ENCODE peak calls at places on chromosomes 11 and 22, in eight cellular contexts. X is testis, Z is tibial nerve, B is endothelial cell of umbilical vein, H is right lobe of liver, M is A549, D is IMR-90, Y is ovary. W is an unnamed sample.

GRCh38 chr11:44002191-44003093 is 45.3 kb upstream of the ACCSL start:
- DNase-seq in X (peak; percentile 13), Z (no peak), B (no peak), H (peak; percentile 18), M (no peak), D (no peak), Y (no peak), W (no peak)

GRCh38 chr22:19808873-19809478 is 45.7 kb downstream of the GNB1L start:
- DNase-seq in X (no peak), Z (no peak), B (no peak), H (peak; percentile 81), M (no peak), D (no peak), Y (peak; percentile 8), W (peak; percentile 34)

GRCh38 chr11:19276859-19277808 is 36.4 kb upstream of the E2F8 start:
- DNase-seq in X (no peak), Z (no peak), B (no peak), H (peak; percentile 55), M (peak; percentile 49), D (no peak), Y (no peak), W (peak; percentile 61)

GRCh38 chr22:31987180-31987579 is 42.8 kb downstream of the YWHAH start:
- DNase-seq in X (no peak), Z (no peak), B (no peak), H (no peak), M (no peak), D (no peak), Y (no peak), W (peak; percentile 61)

GRCh38 chr11:65609236-65609635 is 4.8 kb downstream of the MAP3K11 start:
- DNase-seq in X (no peak), Z (no peak), B (no peak), H (no peak), M (no peak), D (no peak), Y (no peak), W (no peak)

GRCh38 chr11:86816251-86816726 is 15.9 kb downstream of the PRSS23 start:
- DNase-seq in X (no peak), Z (no peak), B (peak; percentile 93), H (no peak), M (no peak), D (peak; percentile 58), Y (no peak), W (no peak)

GRCh38 chr22:36238348-36239149 is 778 bp downstream of the APOL2 start:
- DNase-seq in X (peak; percentile 49), Z (no peak), B (peak; percentile 53), H (peak; percentile 67), M (no peak), D (no peak), Y (peak; percentile 52), W (no peak)

GRCh38 chr11:96123301-96123700 is 199.4 kb upstream of the MTMR2 start:
- DNase-seq in X (no peak), Z (no peak), B (no peak), H (no peak), M (no peak), D (no peak), Y (no peak), W (no peak)

GRCh38 chr11:122697636-122698167 is 42.2 kb downstream of the UBASH3B start:
- DNase-seq in X (no peak), Z (no peak), B (no peak), H (no peak), M (peak; percentile 28), D (peak; percentile 84), Y (no peak), W (peak; percentile 77)

GRCh38 chr22:37905534-37906363 is at the start of gene MICALL1:
- DNase-seq in X (peak; percentile 69), Z (peak; percentile 50), B (peak; percentile 69), H (peak; percentile 82), M (peak; percentile 51), D (peak; percentile 67), Y (peak; percentile 71), W (peak; percentile 87)

GRCh38 chr22:35938226-35938625 is 90.4 kb downstream of the RBFOX2 start:
- DNase-seq in X (no peak), Z (no peak), B (no peak), H (no peak), M (no peak), D (no peak), Y (no peak), W (no peak)

GRCh38 chr22:20068640-20069039 is 11.4 kb upstream of the DGCR8 start:
- DNase-seq in X (no peak), Z (no peak), B (no peak), H (no peak), M (no peak), D (no peak), Y (no peak), W (no peak)

GRCh38 chr22:37716708-37717107 is 19.9 kb downstream of the TRIOBP start:
- DNase-seq in X (no peak), Z (no peak), B (no peak), H (no peak), M (no peak), D (peak; percentile 33), Y (no peak), W (no peak)

GRCh38 chr11:113670830-113671215 is 35.3 kb downstream of the TMPRSS5 start:
- DNase-seq in X (no peak), Z (no peak), B (no peak), H (no peak), M (no peak), D (no peak), Y (no peak), W (no peak)

GRCh38 chr11:68402355-68403031 is 58.1 kb upstream of the PPP6R3 start:
- DNase-seq in X (no peak), Z (no peak), B (no peak), H (peak; percentile 58), M (no peak), D (no peak), Y (no peak), W (no peak)

DNA sequence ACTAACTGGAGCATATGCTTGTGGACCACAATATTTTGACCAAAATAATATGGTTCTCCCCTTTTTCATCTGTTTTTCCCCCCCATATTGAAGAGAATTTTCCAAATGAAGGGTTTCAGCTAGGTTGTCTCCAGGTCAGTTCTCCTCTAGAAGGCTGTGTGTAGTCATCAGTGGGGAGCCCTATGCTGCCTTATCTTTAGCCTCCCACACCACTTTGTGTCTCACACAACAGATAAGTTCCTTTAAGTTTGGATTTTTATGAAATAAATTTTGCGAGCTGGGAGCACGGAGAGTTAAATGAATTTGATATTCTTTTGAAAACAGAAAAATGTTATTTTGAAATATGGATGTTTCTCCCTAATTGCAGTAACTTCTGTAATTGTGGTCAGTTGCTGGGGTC is 28.9 kb downstream of the PAX6 start:
- DNase-seq in X (no peak), Z (no peak), B (no peak), H (no peak), M (no peak), D (no peak), Y (no peak), W (no peak)
- H3K4me3 ChIP-seq in X (no peak overlapping the region), Z (no peak overlapping the region), B (no peak overlapping the region), H (no peak overlapping the region), M (no peak overlapping the region), D (no peak overlapping the region), Y (no peak overlapping the region), W (no peak overlapping the region)

GRCh38 chr22:29734853-29735252 is 15.1 kb downstream of the CABP7 start:
- DNase-seq in X (no peak), Z (no peak), B (no peak), H (no peak), M (no peak), D (no peak), Y (no peak), W (no peak)

GRCh38 chr22:29734429-29734828 is 14.6 kb downstream of the CABP7 start:
- DNase-seq in X (no peak), Z (no peak), B (no peak), H (no peak), M (no peak), D (no peak), Y (no peak), W (no peak)

GRCh38 chr22:29737251-29738117 is 17.7 kb downstream of the CABP7 start:
- DNase-seq in X (no peak), Z (no peak), B (no peak), H (no peak), M (no peak), D (no peak), Y (no peak), W (no peak)

GRCh38 chr22:29731058-29731850 is 11.5 kb downstream of the CABP7 start:
- DNase-seq in X (no peak), Z (no peak), B (no peak), H (no peak), M (no peak), D (no peak), Y (no peak), W (no peak)

DNA sequence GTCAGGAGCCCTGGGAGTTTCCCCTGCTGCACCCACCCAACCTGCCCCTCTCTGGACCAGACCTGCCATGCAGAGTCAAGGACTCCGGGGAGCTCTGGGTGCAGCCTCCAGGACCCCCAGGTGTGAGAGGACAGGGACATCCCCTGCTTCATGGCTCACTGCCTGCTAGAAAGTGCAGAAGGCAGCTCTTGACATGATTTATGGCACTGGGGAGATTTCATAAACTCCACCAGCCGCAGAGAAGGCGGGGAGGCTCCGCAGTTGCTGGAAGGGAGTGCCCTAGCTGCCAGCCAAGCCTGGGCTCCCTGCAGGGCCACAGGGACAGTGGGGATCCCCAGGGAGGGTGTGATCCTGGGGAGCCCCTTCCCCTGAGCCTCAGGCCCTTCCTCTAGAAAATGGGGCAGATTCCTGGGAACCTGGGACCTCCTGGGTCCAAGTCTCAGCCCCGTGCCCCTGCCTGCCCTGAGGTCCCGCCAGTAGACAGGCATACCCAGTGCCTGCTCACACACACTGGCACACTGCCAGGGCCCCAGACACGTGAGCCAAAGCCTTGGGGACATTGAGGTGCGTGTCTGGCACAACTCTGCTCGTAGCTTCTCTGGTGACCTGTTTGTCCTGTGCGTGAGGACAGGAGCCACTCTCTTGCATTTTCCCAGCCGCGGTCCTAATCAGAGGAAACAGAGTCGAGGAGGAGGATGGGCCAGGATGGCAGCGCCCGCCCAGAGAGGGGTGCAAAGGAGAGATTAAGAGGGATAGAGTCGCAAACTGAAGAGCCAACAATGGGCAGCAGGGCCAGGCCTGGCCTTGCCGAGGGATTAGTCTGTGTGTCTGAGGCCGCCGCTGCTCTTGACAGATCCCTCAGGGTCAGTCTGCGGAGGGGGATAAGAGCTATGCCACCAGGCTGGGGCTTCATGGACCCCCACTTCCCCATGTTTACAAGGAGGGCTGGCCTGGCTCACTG is 13.8 kb downstream of the CABP7 start:
- DNase-seq in X (no peak), Z (no peak), B (no peak), H (no peak), M (no peak), D (no peak), Y (no peak), W (peak; percentile 53)
- TF ChIP-seq POLR2A in X (no peak), Z (no peak), B (no peak), H (no peak), M (no peak), D (no peak), Y (no peak), W (no peak)

DNA sequence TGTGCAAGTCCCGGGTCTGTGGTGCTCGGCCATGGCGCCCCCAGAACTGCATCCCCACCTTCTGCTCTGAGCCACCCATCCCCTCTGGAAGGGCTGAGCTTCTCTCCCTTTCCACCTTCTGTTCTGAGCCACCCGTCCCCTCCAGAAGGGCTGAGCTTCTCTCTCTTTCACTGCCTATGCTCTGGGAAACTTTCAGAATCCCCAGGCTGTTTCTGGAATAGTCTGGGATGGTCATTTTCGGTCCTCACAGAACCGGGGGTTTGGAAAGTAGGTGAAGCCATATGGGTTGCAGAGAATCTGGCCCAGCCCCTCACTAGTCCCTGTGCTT is 3.4 kb upstream of the BID start:
- DNase-seq in X (no peak), Z (no peak), B (no peak), H (no peak), M (no peak), D (no peak), Y (no peak), W (no peak)
- H3K4me3 ChIP-seq in X (no peak overlapping the region), Z (no peak overlapping the region), B (no peak overlapping the region), H (peak overlapping the region; percentile 39), M (no peak overlapping the region), D (no peak overlapping the region), Y (no peak overlapping the region), W (peak overlapping the region; percentile 48)

GRCh38 chr22:41367039-41367679 is 14.6 kb upstream of the TEF start:
- DNase-seq in X (peak; percentile 96), Z (peak; percentile 96), B (peak; percentile 96), H (peak; percentile 99), M (peak; percentile 38), D (peak; percentile 96), Y (peak; percentile 98), W (peak; percentile 91)
- TF ChIP-seq POLR2A in X (peak; percentile 36), Z (peak; percentile 83), B (no peak), H (peak; percentile 85), M (no peak), D (no peak), Y (peak; percentile 54), W (no peak)

W was measured in Peyer's patch.